ENCODE peak calls at places on chromosomes 1 and 21, in eight cellular contexts. One of them, this sample, is unnamed.

GRCh38 chr1:53639251-53639721 is 99.7 kb downstream of the GLIS1 start:
- DNase-seq in right lobe of liver: no peak
- DNase-seq in fibroblast of the aortic adventitia: no peak
- DNase-seq in HFF-Myc: no peak
- DNase-seq in uterus: no peak
- DNase-seq in lung: no peak
- DNase-seq in suprapubic skin: peak; percentile 44
- DNase-seq in IMR-90: peak; percentile 68
- DNase-seq in this sample: no peak

GRCh38 chr1:149942207-149942606 is 5.5 kb upstream of the MTMR11 start:
- DNase-seq in suprapubic skin: no peak
- DNase-seq in lung: no peak
- DNase-seq in IMR-90: peak; percentile 41
- DNase-seq in fibroblast of the aortic adventitia: peak; percentile 54
- DNase-seq in uterus: no peak
- DNase-seq in HFF-Myc: no peak
- DNase-seq in right lobe of liver: no peak
- DNase-seq in this sample: no peak

GRCh38 chr1:207336559-207337467 is 15.3 kb downstream of the CD55 start:
- DNase-seq in suprapubic skin: no peak
- DNase-seq in uterus: no peak
- DNase-seq in right lobe of liver: no peak
- DNase-seq in lung: no peak
- DNase-seq in HFF-Myc: no peak
- DNase-seq in fibroblast of the aortic adventitia: no peak
- DNase-seq in IMR-90: peak; percentile 90
- DNase-seq in this sample: no peak

GRCh38 chr1:233005703-233006102 is 55.3 kb downstream of the NTPCR start:
- DNase-seq in lung: no peak
- DNase-seq in IMR-90: peak; percentile 85
- DNase-seq in right lobe of liver: no peak
- DNase-seq in fibroblast of the aortic adventitia: no peak
- DNase-seq in suprapubic skin: no peak
- DNase-seq in HFF-Myc: peak; percentile 24
- DNase-seq in uterus: no peak
- DNase-seq in this sample: no peak

GRCh38 chr1:36741066-36741465 is 258.4 kb upstream of the CSF3R start:
- DNase-seq in lung: no peak
- DNase-seq in HFF-Myc: no peak
- DNase-seq in uterus: no peak
- DNase-seq in right lobe of liver: no peak
- DNase-seq in IMR-90: no peak
- DNase-seq in fibroblast of the aortic adventitia: no peak
- DNase-seq in suprapubic skin: no peak
- DNase-seq in this sample: no peak

GRCh38 chr21:42313501-42313969 is 1.7 kb downstream of the TFF3 start:
- DNase-seq in lung: no peak
- DNase-seq in HFF-Myc: no peak
- DNase-seq in right lobe of liver: no peak
- DNase-seq in uterus: no peak
- DNase-seq in IMR-90: no peak
- DNase-seq in suprapubic skin: no peak
- DNase-seq in fibroblast of the aortic adventitia: no peak
- DNase-seq in this sample: no peak

GRCh38 chr21:46604329-46604974 is 430 bp downstream of the S100B start:
- DNase-seq in right lobe of liver: no peak
- DNase-seq in suprapubic skin: no peak
- DNase-seq in lung: no peak
- DNase-seq in HFF-Myc: no peak
- DNase-seq in IMR-90: no peak
- DNase-seq in fibroblast of the aortic adventitia: no peak
- DNase-seq in uterus: no peak
- DNase-seq in this sample: no peak

GRCh38 chr1:41536296-41536695 is 51.8 kb upstream of the EDN2 start:
- DNase-seq in HFF-Myc: no peak
- DNase-seq in IMR-90: no peak
- DNase-seq in uterus: peak; percentile 11
- DNase-seq in fibroblast of the aortic adventitia: no peak
- DNase-seq in lung: no peak
- DNase-seq in right lobe of liver: peak; percentile 7
- DNase-seq in suprapubic skin: peak; percentile 43
- DNase-seq in this sample: peak; percentile 30

GRCh38 chr1:28111157-28111556 is 22.7 kb upstream of the EYA3 start:
- DNase-seq in HFF-Myc: no peak
- DNase-seq in IMR-90: no peak
- DNase-seq in right lobe of liver: no peak
- DNase-seq in fibroblast of the aortic adventitia: no peak
- DNase-seq in lung: no peak
- DNase-seq in uterus: no peak
- DNase-seq in suprapubic skin: no peak
- DNase-seq in this sample: no peak

GRCh38 chr1:225437710-225438437 is 10.0 kb upstream of the LBR start:
- DNase-seq in fibroblast of the aortic adventitia: peak; percentile 49
- DNase-seq in right lobe of liver: no peak
- DNase-seq in IMR-90: peak; percentile 45
- DNase-seq in uterus: no peak
- DNase-seq in suprapubic skin: no peak
- DNase-seq in lung: no peak
- DNase-seq in HFF-Myc: no peak
- DNase-seq in this sample: no peak

GRCh38 chr1:1665815-1666251 is 7.0 kb upstream of the CDK11B start:
- DNase-seq in lung: no peak
- DNase-seq in suprapubic skin: peak; percentile 57
- DNase-seq in IMR-90: no peak
- DNase-seq in right lobe of liver: no peak
- DNase-seq in fibroblast of the aortic adventitia: no peak
- DNase-seq in HFF-Myc: no peak
- DNase-seq in uterus: no peak
- DNase-seq in this sample: no peak

GRCh38 chr21:31254131-31254530 is 89.9 kb downstream of the TIAM1 start:
- DNase-seq in HFF-Myc: no peak
- DNase-seq in right lobe of liver: no peak
- DNase-seq in fibroblast of the aortic adventitia: no peak
- DNase-seq in suprapubic skin: no peak
- DNase-seq in uterus: no peak
- DNase-seq in IMR-90: no peak
- DNase-seq in lung: no peak
- DNase-seq in this sample: no peak

GRCh38 chr1:227780101-227781044 is 35.1 kb upstream of the PRSS38 start:
- DNase-seq in suprapubic skin: peak; percentile 37
- DNase-seq in right lobe of liver: no peak
- DNase-seq in lung: no peak
- DNase-seq in uterus: no peak
- DNase-seq in HFF-Myc: no peak
- DNase-seq in fibroblast of the aortic adventitia: no peak
- DNase-seq in IMR-90: no peak
- DNase-seq in this sample: no peak

GRCh38 chr21:27578741-27579265 is 611.9 kb upstream of the ADAMTS5 start:
- DNase-seq in fibroblast of the aortic adventitia: no peak
- DNase-seq in IMR-90: no peak
- DNase-seq in lung: no peak
- DNase-seq in suprapubic skin: no peak
- DNase-seq in right lobe of liver: no peak
- DNase-seq in HFF-Myc: no peak
- DNase-seq in uterus: no peak
- DNase-seq in this sample: no peak

GRCh38 chr1:200491097-200491496 is 81.3 kb upstream of the ZNF281 start:
- DNase-seq in HFF-Myc: no peak
- DNase-seq in fibroblast of the aortic adventitia: no peak
- DNase-seq in uterus: no peak
- DNase-seq in right lobe of liver: no peak
- DNase-seq in IMR-90: no peak
- DNase-seq in suprapubic skin: no peak
- DNase-seq in lung: no peak
- DNase-seq in this sample: no peak

GRCh38 chr1:200495901-200496300 is 86.1 kb upstream of the ZNF281 start:
- DNase-seq in lung: no peak
- DNase-seq in IMR-90: no peak
- DNase-seq in suprapubic skin: no peak
- DNase-seq in uterus: no peak
- DNase-seq in HFF-Myc: no peak
- DNase-seq in right lobe of liver: no peak
- DNase-seq in fibroblast of the aortic adventitia: no peak
- DNase-seq in this sample: no peak

GRCh38 chr1:200493344-200493743 is 83.5 kb upstream of the ZNF281 start:
- DNase-seq in lung: no peak
- DNase-seq in HFF-Myc: no peak
- DNase-seq in suprapubic skin: no peak
- DNase-seq in IMR-90: no peak
- DNase-seq in right lobe of liver: no peak
- DNase-seq in fibroblast of the aortic adventitia: no peak
- DNase-seq in uterus: no peak
- DNase-seq in this sample: no peak

DNA sequence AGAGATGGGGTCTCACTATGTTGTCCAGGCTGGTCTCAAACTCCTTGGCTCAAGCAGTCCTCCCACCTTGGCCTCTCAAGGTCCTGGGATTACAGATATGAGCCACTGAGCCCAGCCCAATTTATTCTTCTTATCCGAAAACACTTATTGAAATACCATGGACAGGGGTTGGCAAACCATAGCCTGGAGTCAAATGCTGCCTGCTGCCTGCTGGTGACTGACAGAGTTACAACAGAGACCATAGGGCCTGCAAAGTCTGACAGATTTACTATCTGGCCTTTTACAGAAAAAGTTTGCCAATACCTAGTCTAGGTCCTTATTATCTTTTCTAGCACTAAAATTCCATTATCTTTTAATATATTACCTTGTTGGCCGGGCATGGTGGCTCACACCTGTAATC is 87.1 kb upstream of the ZNF281 start:
- DNase-seq in lung: no peak
- DNase-seq in uterus: no peak
- DNase-seq in right lobe of liver: no peak
- DNase-seq in suprapubic skin: no peak
- DNase-seq in HFF-Myc: no peak
- DNase-seq in IMR-90: no peak
- DNase-seq in fibroblast of the aortic adventitia: no peak
- DNase-seq in this sample: no peak
- TF ChIP-seq CTCF in lung: no peak
- TF ChIP-seq CTCF in uterus: no peak
- TF ChIP-seq CTCF in right lobe of liver: no peak
- TF ChIP-seq CTCF in suprapubic skin: no peak
- TF ChIP-seq CTCF in HFF-Myc: no peak
- TF ChIP-seq CTCF in IMR-90: no peak
- TF ChIP-seq CTCF in fibroblast of the aortic adventitia: no peak
- TF ChIP-seq CTCF in this sample: no peak

GRCh38 chr1:160191756-160192155 is 1.4 kb downstream of the CASQ1 start:
- DNase-seq in lung: no peak
- DNase-seq in uterus: no peak
- DNase-seq in right lobe of liver: no peak
- DNase-seq in suprapubic skin: no peak
- DNase-seq in IMR-90: no peak
- DNase-seq in fibroblast of the aortic adventitia: no peak
- DNase-seq in HFF-Myc: no peak
- DNase-seq in this sample: no peak

GRCh38 chr1:160194737-160195059 is 4.3 kb downstream of the CASQ1 start:
- DNase-seq in HFF-Myc: no peak
- DNase-seq in fibroblast of the aortic adventitia: no peak
- DNase-seq in IMR-90: no peak
- DNase-seq in lung: no peak
- DNase-seq in right lobe of liver: no peak
- DNase-seq in uterus: no peak
- DNase-seq in suprapubic skin: no peak
- DNase-seq in this sample: no peak

GRCh38 chr1:160192234-160192633 is 1.9 kb downstream of the CASQ1 start:
- DNase-seq in HFF-Myc: no peak
- DNase-seq in lung: no peak
- DNase-seq in IMR-90: no peak
- DNase-seq in uterus: no peak
- DNase-seq in right lobe of liver: no peak
- DNase-seq in suprapubic skin: no peak
- DNase-seq in fibroblast of the aortic adventitia: no peak
- DNase-seq in this sample: no peak

GRCh38 chr1:160193832-160194736 is 3.7 kb downstream of the CASQ1 start:
- DNase-seq in suprapubic skin: no peak
- DNase-seq in fibroblast of the aortic adventitia: no peak
- DNase-seq in IMR-90: no peak
- DNase-seq in lung: no peak
- DNase-seq in HFF-Myc: no peak
- DNase-seq in right lobe of liver: no peak
- DNase-seq in uterus: no peak
- DNase-seq in this sample: no peak

GRCh38 chr1:160193091-160193819 is 2.9 kb downstream of the CASQ1 start:
- DNase-seq in HFF-Myc: peak; percentile 72
- DNase-seq in lung: peak; percentile 88
- DNase-seq in fibroblast of the aortic adventitia: peak; percentile 87
- DNase-seq in suprapubic skin: peak; percentile 89
- DNase-seq in right lobe of liver: peak; percentile 84
- DNase-seq in IMR-90: peak; percentile 87
- DNase-seq in uterus: peak; percentile 90
- DNase-seq in this sample: peak; percentile 52
- H3K4me3 ChIP-seq in HFF-Myc: no peak overlapping the region
- H3K4me3 ChIP-seq in lung: no peak overlapping the region
- H3K4me3 ChIP-seq in fibroblast of the aortic adventitia: no peak overlapping the region
- H3K4me3 ChIP-seq in suprapubic skin: no peak overlapping the region
- H3K4me3 ChIP-seq in right lobe of liver: no peak overlapping the region
- H3K4me3 ChIP-seq in IMR-90: no peak overlapping the region
- H3K4me3 ChIP-seq in uterus: no peak overlapping the region
- H3K4me3 ChIP-seq in this sample: no peak overlapping the region

GRCh38 chr1:156496211-156496761 is 4.3 kb downstream of the MEF2D start:
- DNase-seq in right lobe of liver: peak; percentile 10
- DNase-seq in IMR-90: peak; percentile 28
- DNase-seq in lung: no peak
- DNase-seq in fibroblast of the aortic adventitia: no peak
- DNase-seq in HFF-Myc: no peak
- DNase-seq in uterus: peak; percentile 33
- DNase-seq in suprapubic skin: no peak
- DNase-seq in this sample: peak; percentile 48
- TF ChIP-seq CTCF in right lobe of liver: no peak
- TF ChIP-seq CTCF in IMR-90: no peak
- TF ChIP-seq CTCF in lung: no peak
- TF ChIP-seq CTCF in fibroblast of the aortic adventitia: no peak
- TF ChIP-seq CTCF in HFF-Myc: no peak
- TF ChIP-seq CTCF in uterus: no peak
- TF ChIP-seq CTCF in suprapubic skin: no peak
- TF ChIP-seq CTCF in this sample: no peak

DNA sequence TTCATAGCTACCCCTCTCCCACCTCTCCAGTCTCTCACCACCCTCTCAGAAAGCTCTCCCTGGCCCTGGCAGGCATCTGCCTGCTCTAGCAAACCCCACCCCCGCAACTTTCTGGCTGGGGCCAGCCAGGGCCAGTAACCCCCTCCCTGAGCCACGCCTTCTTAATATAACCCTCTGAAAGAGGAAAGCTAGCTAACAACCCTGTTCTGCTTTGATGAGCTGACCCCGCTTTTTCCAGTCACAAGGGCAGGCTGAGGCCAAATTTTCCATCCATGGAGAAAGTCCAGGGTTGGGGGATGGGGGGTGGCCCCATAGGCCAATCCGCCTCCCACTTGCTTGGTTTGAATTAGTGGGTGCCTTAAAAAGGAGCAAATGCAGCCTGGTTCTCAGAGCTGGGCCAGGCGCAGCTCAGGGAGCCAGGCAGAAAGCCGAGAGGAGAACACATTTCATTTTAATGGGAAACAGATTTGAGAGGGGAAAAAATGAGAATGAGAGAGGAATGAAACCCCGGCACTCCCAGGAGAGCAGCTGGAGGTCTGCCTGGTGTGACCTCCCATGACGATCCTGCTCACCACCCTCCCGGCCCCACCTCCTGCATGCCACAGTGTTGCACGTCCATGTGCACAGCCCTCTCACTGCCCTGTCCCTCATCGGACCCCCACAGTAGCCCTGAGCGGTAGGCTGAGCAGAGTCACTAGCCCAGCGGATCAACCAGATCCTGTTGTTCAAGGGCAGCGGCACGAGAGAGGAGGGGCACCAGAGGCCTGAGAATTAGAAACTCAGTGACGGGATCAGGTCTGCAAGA is 62.3 kb downstream of the OPTC start:
- DNase-seq in IMR-90: peak; percentile 85
- DNase-seq in right lobe of liver: no peak
- DNase-seq in lung: no peak
- DNase-seq in fibroblast of the aortic adventitia: peak; percentile 95
- DNase-seq in uterus: peak; percentile 89
- DNase-seq in suprapubic skin: peak; percentile 88
- DNase-seq in HFF-Myc: peak; percentile 83
- DNase-seq in this sample: no peak
- H3K4me3 ChIP-seq in IMR-90: no peak overlapping the region
- H3K4me3 ChIP-seq in right lobe of liver: no peak overlapping the region
- H3K4me3 ChIP-seq in lung: no peak overlapping the region
- H3K4me3 ChIP-seq in fibroblast of the aortic adventitia: peak overlapping the region; percentile 42
- H3K4me3 ChIP-seq in uterus: no peak overlapping the region
- H3K4me3 ChIP-seq in suprapubic skin: peak overlapping the region; percentile 2
- H3K4me3 ChIP-seq in HFF-Myc: peak overlapping the region; percentile 21
- H3K4me3 ChIP-seq in this sample: no peak overlapping the region